ENCODE peak calls at places on chromosomes 7 and 10, in five cellular contexts. One of them, this sample, is unnamed.
A peak's percentile ranks its signal among the peaks of the same experiment; 100 is the strongest.

GRCh38 chr7:131557521-131558385 is 1.3 kb upstream of the PODXL start:
- DNase-seq in CD8-positive, alpha-beta memory T cell: no peak
- DNase-seq in HCT116: no peak
- DNase-seq in thoracic aorta: no peak
- DNase-seq in body of pancreas: peak; percentile 59
- DNase-seq in this sample: no peak

GRCh38 chr7:50369408-50370026 is 65.0 kb downstream of the IKZF1 start:
- DNase-seq in CD8-positive, alpha-beta memory T cell: peak; percentile 69
- DNase-seq in HCT116: peak; percentile 50
- DNase-seq in thoracic aorta: no peak
- DNase-seq in body of pancreas: no peak
- DNase-seq in this sample: peak; percentile 32

GRCh38 chr7:139902436-139903102 is 73.5 kb downstream of the TBXAS1 start:
- DNase-seq in CD8-positive, alpha-beta memory T cell: no peak
- DNase-seq in HCT116: no peak
- DNase-seq in thoracic aorta: no peak
- DNase-seq in body of pancreas: no peak
- DNase-seq in this sample: no peak

GRCh38 chr10:7563770-7564169 is 103.0 kb downstream of the ITIH5 start:
- DNase-seq in CD8-positive, alpha-beta memory T cell: no peak
- DNase-seq in HCT116: no peak
- DNase-seq in thoracic aorta: no peak
- DNase-seq in body of pancreas: no peak
- DNase-seq in this sample: no peak

GRCh38 chr10:46560952-46561351 is 4.5 kb upstream of the GPRIN2 start:
- DNase-seq in CD8-positive, alpha-beta memory T cell: no peak
- DNase-seq in HCT116: no peak
- DNase-seq in thoracic aorta: no peak
- DNase-seq in body of pancreas: no peak
- DNase-seq in this sample: no peak

GRCh38 chr7:150857276-150858055 is 5.1 kb downstream of the AOC1 start:
- DNase-seq in CD8-positive, alpha-beta memory T cell: no peak
- DNase-seq in HCT116: no peak
- DNase-seq in thoracic aorta: no peak
- DNase-seq in body of pancreas: no peak
- DNase-seq in this sample: no peak

GRCh38 chr10:70668454-70668970 is 3.8 kb upstream of the ADAMTS14 start:
- DNase-seq in CD8-positive, alpha-beta memory T cell: no peak
- DNase-seq in HCT116: no peak
- DNase-seq in thoracic aorta: no peak
- DNase-seq in body of pancreas: no peak
- DNase-seq in this sample: no peak

GRCh38 chr10:8235253-8236027 is 181.0 kb downstream of the GATA3 start:
- DNase-seq in CD8-positive, alpha-beta memory T cell: no peak
- DNase-seq in HCT116: no peak
- DNase-seq in thoracic aorta: no peak
- DNase-seq in body of pancreas: peak; percentile 4
- DNase-seq in this sample: no peak

GRCh38 chr7:108525327-108525984 is 479 bp downstream of the PNPLA8 start:
- DNase-seq in CD8-positive, alpha-beta memory T cell: no peak
- DNase-seq in HCT116: peak; percentile 77
- DNase-seq in thoracic aorta: no peak
- DNase-seq in body of pancreas: no peak
- DNase-seq in this sample: no peak

GRCh38 chr7:537911-538634 is 18.4 kb upstream of the PDGFA start:
- DNase-seq in CD8-positive, alpha-beta memory T cell: no peak
- DNase-seq in HCT116: peak; percentile 83
- DNase-seq in thoracic aorta: no peak
- DNase-seq in body of pancreas: peak; percentile 88
- DNase-seq in this sample: no peak

GRCh38 chr10:102726274-102726673 is 11.8 kb downstream of the SFXN2 start:
- DNase-seq in CD8-positive, alpha-beta memory T cell: no peak
- DNase-seq in HCT116: no peak
- DNase-seq in thoracic aorta: no peak
- DNase-seq in body of pancreas: no peak
- DNase-seq in this sample: no peak

GRCh38 chr10:57996536-57996935 is 271.2 kb downstream of the IPMK start:
- DNase-seq in CD8-positive, alpha-beta memory T cell: no peak
- DNase-seq in HCT116: no peak
- DNase-seq in thoracic aorta: no peak
- DNase-seq in body of pancreas: no peak
- DNase-seq in this sample: no peak

GRCh38 chr7:71132521-71133231 is 732 bp downstream of the GALNT17 start:
- DNase-seq in CD8-positive, alpha-beta memory T cell: no peak
- DNase-seq in HCT116: no peak
- DNase-seq in thoracic aorta: no peak
- DNase-seq in body of pancreas: peak; percentile 44
- DNase-seq in this sample: no peak

GRCh38 chr10:5047912-5048628 is 44.4 kb upstream of the AKR1C2 start:
- DNase-seq in CD8-positive, alpha-beta memory T cell: no peak
- DNase-seq in HCT116: no peak
- DNase-seq in thoracic aorta: no peak
- DNase-seq in body of pancreas: no peak
- DNase-seq in this sample: no peak

GRCh38 chr7:2068693-2069471 is 163.9 kb downstream of the MAD1L1 start:
- DNase-seq in CD8-positive, alpha-beta memory T cell: no peak
- DNase-seq in HCT116: no peak
- DNase-seq in thoracic aorta: no peak
- DNase-seq in body of pancreas: no peak
- DNase-seq in this sample: no peak

GRCh38 chr7:2066251-2066919 is 166.4 kb downstream of the MAD1L1 start:
- DNase-seq in CD8-positive, alpha-beta memory T cell: no peak
- DNase-seq in HCT116: no peak
- DNase-seq in thoracic aorta: no peak
- DNase-seq in body of pancreas: no peak
- DNase-seq in this sample: no peak

GRCh38 chr7:2062648-2063047 is 170.1 kb downstream of the MAD1L1 start:
- DNase-seq in CD8-positive, alpha-beta memory T cell: no peak
- DNase-seq in HCT116: no peak
- DNase-seq in thoracic aorta: no peak
- DNase-seq in body of pancreas: no peak
- DNase-seq in this sample: no peak

GRCh38 chr7:2063562-2064360 is 169.0 kb downstream of the MAD1L1 start:
- DNase-seq in CD8-positive, alpha-beta memory T cell: no peak
- DNase-seq in HCT116: no peak
- DNase-seq in thoracic aorta: no peak
- DNase-seq in body of pancreas: peak; percentile 11
- DNase-seq in this sample: no peak

GRCh38 chr7:2065516-2065915 is 167.2 kb downstream of the MAD1L1 start:
- DNase-seq in CD8-positive, alpha-beta memory T cell: no peak
- DNase-seq in HCT116: no peak
- DNase-seq in thoracic aorta: no peak
- DNase-seq in body of pancreas: no peak
- DNase-seq in this sample: no peak
- H3K27ac ChIP-seq in CD8-positive, alpha-beta memory T cell: no peak overlapping the region
- H3K27ac ChIP-seq in HCT116: no peak overlapping the region
- H3K27ac ChIP-seq in thoracic aorta: no peak overlapping the region
- H3K27ac ChIP-seq in body of pancreas: no peak overlapping the region
- H3K27ac ChIP-seq in this sample: no peak overlapping the region

GRCh38 chr7:48132792-48133191 is 38.5 kb upstream of the ABCA13 start:
- DNase-seq in CD8-positive, alpha-beta memory T cell: no peak
- DNase-seq in HCT116: no peak
- DNase-seq in thoracic aorta: no peak
- DNase-seq in body of pancreas: no peak
- DNase-seq in this sample: no peak
- H3K27ac ChIP-seq in CD8-positive, alpha-beta memory T cell: no peak overlapping the region
- H3K27ac ChIP-seq in HCT116: no peak overlapping the region
- H3K27ac ChIP-seq in thoracic aorta: no peak overlapping the region
- H3K27ac ChIP-seq in body of pancreas: no peak overlapping the region
- H3K27ac ChIP-seq in this sample: no peak overlapping the region

GRCh38 chr10:74008212-74008731 is 10.4 kb downstream of the VCL start:
- DNase-seq in CD8-positive, alpha-beta memory T cell: no peak
- DNase-seq in HCT116: no peak
- DNase-seq in thoracic aorta: no peak
- DNase-seq in body of pancreas: no peak
- DNase-seq in this sample: no peak
- H3K27ac ChIP-seq in CD8-positive, alpha-beta memory T cell: peak overlapping the region; percentile 45
- H3K27ac ChIP-seq in HCT116: peak overlapping the region; percentile 56
- H3K27ac ChIP-seq in thoracic aorta: peak overlapping the region; percentile 72
- H3K27ac ChIP-seq in body of pancreas: no peak overlapping the region
- H3K27ac ChIP-seq in this sample: no peak overlapping the region

GRCh38 chr7:128221929-128222403 is 19.1 kb upstream of the LEP start:
- DNase-seq in CD8-positive, alpha-beta memory T cell: no peak
- DNase-seq in HCT116: peak; percentile 47
- DNase-seq in thoracic aorta: no peak
- DNase-seq in body of pancreas: no peak
- DNase-seq in this sample: no peak
- H3K27ac ChIP-seq in CD8-positive, alpha-beta memory T cell: no peak overlapping the region
- H3K27ac ChIP-seq in HCT116: no peak overlapping the region
- H3K27ac ChIP-seq in thoracic aorta: no peak overlapping the region
- H3K27ac ChIP-seq in body of pancreas: no peak overlapping the region
- H3K27ac ChIP-seq in this sample: no peak overlapping the region

DNA sequence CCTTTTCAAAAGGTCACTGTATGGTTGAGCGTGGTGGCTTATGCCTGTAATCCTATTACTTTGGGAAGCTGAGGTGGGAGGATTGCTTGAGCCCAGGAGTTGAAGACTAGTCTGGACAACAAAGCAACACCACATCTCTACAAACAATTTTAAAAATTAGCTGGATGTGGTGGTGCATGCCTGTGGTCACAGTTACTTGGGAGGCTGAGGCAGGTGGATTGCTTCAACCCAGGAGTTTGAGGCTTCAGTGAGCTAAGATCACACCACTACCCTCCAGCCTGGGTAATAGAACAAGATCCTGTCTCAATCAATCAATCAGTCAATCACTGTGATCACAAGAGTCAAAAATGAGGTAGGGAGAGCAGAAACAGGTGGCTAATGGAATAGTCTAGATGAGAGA is 97.0 kb downstream of the SUGCT start:
- DNase-seq in CD8-positive, alpha-beta memory T cell: no peak
- DNase-seq in HCT116: no peak
- DNase-seq in thoracic aorta: no peak
- DNase-seq in body of pancreas: no peak
- DNase-seq in this sample: no peak
- H3K27ac ChIP-seq in CD8-positive, alpha-beta memory T cell: no peak overlapping the region
- H3K27ac ChIP-seq in HCT116: no peak overlapping the region
- H3K27ac ChIP-seq in thoracic aorta: no peak overlapping the region
- H3K27ac ChIP-seq in body of pancreas: no peak overlapping the region
- H3K27ac ChIP-seq in this sample: no peak overlapping the region

DNA sequence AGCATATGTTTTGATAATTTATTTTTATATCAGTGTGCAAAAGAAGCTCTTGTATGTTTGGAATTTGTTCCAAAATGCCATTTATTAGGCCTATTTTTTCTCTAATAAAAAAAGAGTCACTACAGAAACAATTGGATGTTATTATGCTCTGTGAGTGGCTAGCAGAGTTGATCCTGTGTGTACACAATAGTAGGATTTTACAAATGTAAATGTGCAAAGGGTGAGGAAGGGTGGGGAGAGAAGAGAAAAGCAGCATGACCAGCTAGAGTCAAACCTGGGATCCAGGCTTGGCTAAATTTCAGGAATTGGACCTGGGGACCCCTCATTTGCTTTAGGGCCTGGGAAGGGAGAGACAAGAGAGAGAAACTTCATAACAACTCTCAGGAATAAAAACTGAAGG is 32.5 kb downstream of the SEMA3A start:
- DNase-seq in CD8-positive, alpha-beta memory T cell: no peak
- DNase-seq in HCT116: no peak
- DNase-seq in thoracic aorta: no peak
- DNase-seq in body of pancreas: no peak
- DNase-seq in this sample: no peak
- H3K27ac ChIP-seq in CD8-positive, alpha-beta memory T cell: no peak overlapping the region
- H3K27ac ChIP-seq in HCT116: no peak overlapping the region
- H3K27ac ChIP-seq in thoracic aorta: no peak overlapping the region
- H3K27ac ChIP-seq in body of pancreas: no peak overlapping the region
- H3K27ac ChIP-seq in this sample: no peak overlapping the region

GRCh38 chr10:77391605-77392235 is 245.9 kb downstream of the KCNMA1 start:
- DNase-seq in CD8-positive, alpha-beta memory T cell: no peak
- DNase-seq in HCT116: peak; percentile 74
- DNase-seq in thoracic aorta: peak; percentile 65
- DNase-seq in body of pancreas: peak; percentile 81
- DNase-seq in this sample: no peak

GRCh38 chr10:77392851-77393250 is 244.8 kb downstream of the KCNMA1 start:
- DNase-seq in CD8-positive, alpha-beta memory T cell: no peak
- DNase-seq in HCT116: peak; percentile 50
- DNase-seq in thoracic aorta: peak; percentile 46
- DNase-seq in body of pancreas: no peak
- DNase-seq in this sample: no peak

GRCh38 chr10:77393821-77394501 is 243.6 kb downstream of the KCNMA1 start:
- DNase-seq in CD8-positive, alpha-beta memory T cell: no peak
- DNase-seq in HCT116: no peak
- DNase-seq in thoracic aorta: no peak
- DNase-seq in body of pancreas: no peak
- DNase-seq in this sample: no peak

GRCh38 chr10:77393411-77393810 is 244.2 kb downstream of the KCNMA1 start:
- DNase-seq in CD8-positive, alpha-beta memory T cell: no peak
- DNase-seq in HCT116: no peak
- DNase-seq in thoracic aorta: no peak
- DNase-seq in body of pancreas: no peak
- DNase-seq in this sample: no peak

DNA sequence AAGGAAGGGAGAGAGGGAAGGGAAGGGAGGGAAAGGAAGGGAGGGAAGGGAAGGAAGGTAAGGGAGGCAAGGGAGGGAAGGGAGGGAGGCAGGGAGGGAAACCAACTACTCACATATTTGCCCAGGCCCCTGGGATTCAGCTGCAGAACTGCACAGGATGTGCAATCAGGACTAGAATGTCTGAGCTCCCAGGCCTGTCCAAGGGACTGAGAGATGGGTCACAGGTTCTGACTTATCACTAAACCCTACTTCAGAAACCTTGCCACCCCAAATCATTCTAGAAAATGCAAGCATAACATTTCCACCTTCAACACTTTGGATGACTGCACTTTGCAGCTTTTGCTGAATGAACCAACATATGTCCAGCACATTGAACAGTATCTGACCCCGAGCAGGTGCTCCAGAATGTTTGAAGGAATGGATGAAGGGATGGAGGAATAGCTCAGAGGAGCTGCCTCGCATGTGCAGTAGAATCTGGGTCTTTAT is 245.3 kb downstream of the KCNMA1 start:
- DNase-seq in CD8-positive, alpha-beta memory T cell: no peak
- DNase-seq in HCT116: no peak
- DNase-seq in thoracic aorta: no peak
- DNase-seq in body of pancreas: no peak
- DNase-seq in this sample: no peak
- H3K27ac ChIP-seq in CD8-positive, alpha-beta memory T cell: no peak overlapping the region
- H3K27ac ChIP-seq in HCT116: no peak overlapping the region
- H3K27ac ChIP-seq in thoracic aorta: peak overlapping the region; percentile 75
- H3K27ac ChIP-seq in body of pancreas: no peak overlapping the region
- H3K27ac ChIP-seq in this sample: no peak overlapping the region

This sample was measured in effector memory CD4-positive, alpha-beta T cell.